ENCODE peak calls at places on chromosomes 16 and 17, in six cellular contexts. W, Q, R, L, F and B are unnamed samples.

GRCh38 chr17:15287533-15288267 is 22.6 kb upstream of the PMP22 start:
- DNase-seq in W (peak; percentile 45), Q (no peak), R (no peak), L (no peak), F (no peak), B (no peak)

GRCh38 chr17:39979021-39979660 is 1.5 kb upstream of the PSMD3 start:
- DNase-seq in W (no peak), Q (no peak), R (no peak), L (peak; percentile 76), F (no peak), B (no peak)

GRCh38 chr16:66325977-66326376 is 40.5 kb upstream of the CDH5 start:
- DNase-seq in W (no peak), Q (no peak), R (no peak), L (no peak), F (no peak), B (no peak)

GRCh38 chr16:81885976-81886586 is 107.0 kb downstream of the PLCG2 start:
- DNase-seq in W (no peak), Q (peak; percentile 62), R (no peak), L (no peak), F (no peak), B (no peak)

GRCh38 chr16:73179671-73180370 is 131.9 kb upstream of the ZFHX3 start:
- DNase-seq in W (peak; percentile 52), Q (no peak), R (peak; percentile 49), L (no peak), F (no peak), B (no peak)

GRCh38 chr16:57600048-57600835 is 28.2 kb upstream of the ADGRG1 start:
- DNase-seq in W (peak; percentile 57), Q (peak; percentile 91), R (peak; percentile 45), L (no peak), F (no peak), B (peak; percentile 74)

GRCh38 chr16:66901626-66902025 is 17.1 kb downstream of the CDH16 start:
- DNase-seq in W (peak; percentile 82), Q (no peak), R (peak; percentile 66), L (no peak), F (no peak), B (peak; percentile 42)

GRCh38 chr16:15034266-15035162 is 21.4 kb downstream of the NTAN1 start:
- DNase-seq in W (peak; percentile 47), Q (no peak), R (no peak), L (no peak), F (no peak), B (no peak)

GRCh38 chr17:31571124-31571892 is 179.8 kb downstream of the RAB11FIP4 start:
- DNase-seq in W (peak; percentile 92), Q (no peak), R (peak; percentile 82), L (no peak), F (no peak), B (no peak)

GRCh38 chr17:66429680-66430079 is 127.3 kb downstream of the PRKCA start:
- DNase-seq in W (no peak), Q (no peak), R (no peak), L (no peak), F (no peak), B (no peak)

GRCh38 chr17:50817142-50817751 is 18.1 kb upstream of the WFIKKN2 start:
- DNase-seq in W (peak; percentile 49), Q (peak; percentile 71), R (peak; percentile 29), L (no peak), F (no peak), B (peak; percentile 66)

GRCh38 chr17:40437095-40437732 is 6.0 kb upstream of the IGFBP4 start:
- DNase-seq in W (no peak), Q (no peak), R (no peak), L (no peak), F (no peak), B (no peak)

GRCh38 chr17:7191571-7192270 is 12.6 kb upstream of the ASGR1 start:
- DNase-seq in W (peak; percentile 66), Q (peak; percentile 94), R (peak; percentile 63), L (no peak), F (no peak), B (peak; percentile 57)

GRCh38 chr16:9053006-9053601 is 38.3 kb upstream of the HAPSTR1 start:
- DNase-seq in W (peak; percentile 80), Q (peak; percentile 98), R (peak; percentile 67), L (no peak), F (no peak), B (peak; percentile 56)

GRCh38 chr16:10126686-10127085 is 55.5 kb downstream of the GRIN2A start:
- DNase-seq in W (no peak), Q (no peak), R (no peak), L (no peak), F (no peak), B (no peak)

GRCh38 chr16:89386337-89386736 is 104.0 kb downstream of the ANKRD11 start:
- DNase-seq in W (no peak), Q (no peak), R (no peak), L (no peak), F (no peak), B (no peak)

GRCh38 chr17:7997186-7997585 is 5.2 kb upstream of the GUCY2D start:
- DNase-seq in W (peak; percentile 69), Q (peak; percentile 82), R (peak; percentile 62), L (no peak), F (no peak), B (no peak)

GRCh38 chr16:54655171-54655590 is 275.5 kb upstream of the IRX5 start:
- DNase-seq in W (peak; percentile 55), Q (no peak), R (peak; percentile 71), L (no peak), F (no peak), B (no peak)

GRCh38 chr16:72072514-72073342 is 9.7 kb downstream of the HPR start:
- DNase-seq in W (no peak), Q (peak; percentile 56), R (peak; percentile 38), L (no peak), F (no peak), B (no peak)

GRCh38 chr17:50640701-50641338 is 6.1 kb downstream of the ABCC3 start:
- DNase-seq in W (peak; percentile 67), Q (no peak), R (no peak), L (no peak), F (no peak), B (no peak)

GRCh38 chr17:58084317-58084981 is 1.2 kb downstream of the DYNLL2 start:
- DNase-seq in W (peak; percentile 51), Q (peak; percentile 64), R (peak; percentile 29), L (no peak), F (peak; percentile 28), B (peak; percentile 52)

GRCh38 chr17:1882836-1883235 is 53.0 kb downstream of the RPA1 start:
- DNase-seq in W (no peak), Q (peak; percentile 57), R (no peak), L (no peak), F (no peak), B (no peak)

GRCh38 chr17:7431231-7431630 is 2.6 kb downstream of the SPEM3 start:
- DNase-seq in W (peak; percentile 16), Q (no peak), R (no peak), L (no peak), F (no peak), B (no peak)

DNA sequence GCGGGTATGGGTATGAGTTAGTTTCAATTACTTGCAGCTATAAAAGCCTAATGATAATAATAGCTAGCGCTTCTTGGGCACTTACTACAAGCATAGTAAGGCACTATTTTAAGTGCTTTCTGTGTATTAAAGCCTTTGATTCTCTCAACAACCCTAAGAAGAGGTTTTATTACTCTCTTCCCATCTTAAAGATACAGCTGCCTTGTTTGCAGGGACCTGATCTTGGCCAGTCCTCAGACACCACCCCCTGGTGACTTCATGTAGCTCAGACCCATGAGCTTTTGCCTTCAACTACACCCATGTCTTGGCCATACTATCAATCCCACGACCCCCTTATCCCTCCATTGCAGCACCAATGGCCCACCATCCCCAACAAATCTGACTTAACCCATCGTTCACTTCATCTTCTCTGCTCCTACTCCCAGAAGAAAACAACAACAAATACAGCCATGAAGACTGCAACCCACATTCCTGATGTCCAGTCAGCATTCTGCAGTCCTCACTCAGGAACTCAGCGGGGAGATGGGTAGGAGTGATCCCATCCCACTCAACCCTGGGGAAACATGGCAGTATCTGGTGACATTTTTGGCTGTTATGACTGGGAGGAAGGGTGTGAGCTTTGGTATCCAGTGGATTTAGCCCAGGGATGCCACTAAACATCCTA is 4.2 kb downstream of the GGA2 start:
- DNase-seq in W (no peak), Q (no peak), R (no peak), L (no peak), F (no peak), B (no peak)
- H3K4me1 ChIP-seq in W (peaks cover 75% of the 10 kb centered on the region), Q (peaks cover 2% of the 10 kb centered on the region), R (peaks cover 47% of the 10 kb centered on the region), L (peaks cover 34% of the 10 kb centered on the region), F (peaks cover 41% of the 10 kb centered on the region), B (peaks cover 76% of the 10 kb centered on the region)

GRCh38 chr17:49016775-49017463 is 19.7 kb downstream of the IGF2BP1 start:
- DNase-seq in W (no peak), Q (peak; percentile 29), R (no peak), L (peak; percentile 13), F (no peak), B (no peak)

GRCh38 chr17:49015924-49016774 is 19.0 kb downstream of the IGF2BP1 start:
- DNase-seq in W (no peak), Q (peak; percentile 23), R (no peak), L (no peak), F (no peak), B (no peak)

GRCh38 chr17:49013311-49014205 is 16.4 kb downstream of the IGF2BP1 start:
- DNase-seq in W (no peak), Q (peak; percentile 94), R (no peak), L (no peak), F (no peak), B (no peak)

GRCh38 chr17:49015179-49015923 is 18.2 kb downstream of the IGF2BP1 start:
- DNase-seq in W (no peak), Q (peak; percentile 24), R (no peak), L (no peak), F (no peak), B (no peak)

GRCh38 chr17:49012893-49013255 is 15.7 kb downstream of the IGF2BP1 start:
- DNase-seq in W (no peak), Q (peak; percentile 44), R (no peak), L (no peak), F (no peak), B (no peak)
- H3K27me3 ChIP-seq in W (peaks cover 39% of the 10 kb centered on the region), Q (no peaks in the 10 kb centered on the region), R (peaks cover 96% of the 10 kb centered on the region), L (peaks cover 65% of the 10 kb centered on the region), F (peaks cover 4% of the 10 kb centered on the region), B (peaks cover 86% of the 10 kb centered on the region)

DNA sequence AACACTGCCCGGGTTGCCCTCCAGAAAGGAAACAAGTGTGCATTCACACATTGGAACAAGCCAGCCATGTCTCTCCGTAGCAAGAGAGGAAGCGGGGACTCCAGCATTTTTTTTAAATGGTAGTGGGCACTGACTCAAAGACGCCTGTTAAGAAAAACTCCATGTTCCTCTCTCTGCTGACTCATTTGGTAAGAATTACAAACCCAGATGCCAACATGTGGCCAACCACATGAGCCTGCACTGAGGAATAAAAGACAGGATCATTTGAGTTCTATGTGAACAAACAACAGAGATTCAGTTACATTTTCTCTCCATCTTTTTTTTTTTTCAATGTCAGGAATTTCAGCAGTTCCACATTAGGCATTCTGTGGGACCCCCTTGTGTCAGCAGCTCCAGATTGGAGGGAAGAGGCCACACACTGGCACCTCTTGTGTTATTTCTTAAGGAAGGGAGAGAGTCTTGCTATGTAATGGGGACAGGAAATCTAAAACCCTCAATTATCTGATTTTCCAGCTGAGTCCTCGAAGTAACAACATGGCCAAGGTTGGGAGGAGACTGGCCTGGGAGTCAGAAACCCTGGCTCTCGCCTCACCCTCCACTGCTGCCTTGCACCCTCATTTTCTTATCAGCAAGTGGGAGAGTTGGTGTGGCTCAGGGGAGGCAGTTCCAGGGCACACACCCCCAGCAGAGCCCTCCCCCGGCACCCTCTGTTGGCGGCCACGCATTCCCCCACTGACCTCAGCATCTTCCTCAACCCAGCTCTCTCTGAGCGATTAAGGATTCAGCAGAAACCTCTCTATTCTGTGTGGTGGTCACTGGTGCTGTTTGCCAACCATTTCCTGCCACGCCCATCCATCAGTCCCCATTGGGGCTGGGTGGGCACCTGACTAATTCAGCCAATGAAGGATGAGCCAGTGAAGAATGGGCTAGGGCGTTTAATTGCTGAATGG is 173.0 kb downstream of the FOXL1 start:
- DNase-seq in W (no peak), Q (no peak), R (no peak), L (peak; percentile 36), F (no peak), B (no peak)
- H3K27ac ChIP-seq in W (no peak overlapping the region), Q (no peak overlapping the region), R (no peak overlapping the region), L (no peak overlapping the region), F (no peak overlapping the region), B (no peak overlapping the region)

GRCh38 chr17:77312786-77313599 is 172.2 kb downstream of the SEC14L1 start:
- DNase-seq in W (peak; percentile 79), Q (no peak), R (peak; percentile 62), L (no peak), F (no peak), B (peak; percentile 36)
- H3K4me1 ChIP-seq in W (peaks cover 13% of the 10 kb centered on the region), Q (peaks cover 2% of the 10 kb centered on the region), R (peaks cover 19% of the 10 kb centered on the region), L (peaks cover 26% of the 10 kb centered on the region), F (no peaks in the 10 kb centered on the region), B (peaks cover 30% of the 10 kb centered on the region)